ENCODE peak calls at places on chromosomes 3 and 15, in nine cellular contexts. A is non-pigmented ciliary epithelial cell; X is NCI-H1694 treated with DMSO at 0.1 percent for 48 hours; R is mucosa of gallbladder; M is COR-L47; B is NCI-H1092 treated with DMSO at 0.1 percent for 48 hours; W is kidney epithelial cell; P is ELF-1; E is activated CD4-positive, CD25-positive, alpha-beta regulatory T cell. N is an unnamed sample.

GRCh38 chr15:73760777-73761329 is 7.7 kb upstream of the INSYN1 start:
- DNase-seq in A (no peak), X (no peak), R (no peak), M (no peak), B (no peak), W (no peak), P (no peak), E (no peak), N (no peak)

GRCh38 chr3:35677797-35678196 is 38.5 kb downstream of the ARPP21 start:
- DNase-seq in A (peak; percentile 49), X (peak; percentile 64), R (no peak), M (no peak), B (no peak), W (no peak), P (no peak), E (no peak), N (no peak)

GRCh38 chr15:101043011-101043410 is 123.9 kb downstream of the LRRK1 start:
- DNase-seq in A (no peak), X (no peak), R (no peak), M (no peak), B (no peak), W (no peak), P (no peak), E (no peak), N (no peak)

GRCh38 chr15:49987896-49988295 is 131.1 kb downstream of the ATP8B4 start:
- DNase-seq in A (no peak), X (no peak), R (no peak), M (no peak), B (no peak), W (no peak), P (no peak), E (no peak), N (no peak)

GRCh38 chr3:86239956-86240355 is 751.0 kb downstream of the VGLL3 start:
- DNase-seq in A (no peak), X (no peak), R (no peak), M (no peak), B (no peak), W (no peak), P (no peak), E (no peak), N (no peak)

GRCh38 chr15:38424101-38424552 is 29.8 kb upstream of the FAM98B start:
- DNase-seq in A (no peak), X (no peak), R (no peak), M (no peak), B (no peak), W (no peak), P (no peak), E (no peak), N (no peak)

GRCh38 chr15:60006203-60006782 is 2.2 kb downstream of the FOXB1 start:
- DNase-seq in A (no peak), X (no peak), R (no peak), M (peak; percentile 58), B (no peak), W (no peak), P (peak; percentile 91), E (peak; percentile 19), N (peak; percentile 6)

GRCh38 chr3:102400142-102400541 is 34.7 kb upstream of the ZPLD1 start:
- DNase-seq in A (peak; percentile 14), X (no peak), R (no peak), M (no peak), B (no peak), W (peak; percentile 23), P (no peak), E (no peak), N (peak; percentile 30)

GRCh38 chr15:49696441-49696840 is 75.6 kb downstream of the DTWD1 start:
- DNase-seq in A (no peak), X (no peak), R (no peak), M (no peak), B (no peak), W (no peak), P (no peak), E (no peak), N (peak; percentile 68)

GRCh38 chr3:193970773-193971206 is 165.2 kb upstream of the HES1 start:
- DNase-seq in A (no peak), X (no peak), R (no peak), M (no peak), B (no peak), W (no peak), P (no peak), E (no peak), N (peak; percentile 77)

GRCh38 chr3:158773845-158774542 is 27.9 kb upstream of the MFSD1 start:
- DNase-seq in A (no peak), X (no peak), R (no peak), M (no peak), B (no peak), W (no peak), P (no peak), E (no peak), N (peak; percentile 94)

GRCh38 chr15:84046064-84046637 is 189.4 kb upstream of the GOLGA6L4 start:
- DNase-seq in A (no peak), X (no peak), R (no peak), M (no peak), B (no peak), W (no peak), P (no peak), E (no peak), N (no peak)

GRCh38 chr3:158093526-158093925 is 12.7 kb downstream of the SHOX2 start:
- DNase-seq in A (no peak), X (no peak), R (no peak), M (no peak), B (no peak), W (no peak), P (no peak), E (no peak), N (no peak)

GRCh38 chr3:188434594-188434993 is 280.6 kb downstream of the LPP start:
- DNase-seq in A (no peak), X (no peak), R (no peak), M (no peak), B (no peak), W (peak; percentile 7), P (no peak), E (no peak), N (peak; percentile 68)

GRCh38 chr15:34039180-34039486 is at the start of gene AVEN:
- DNase-seq in A (no peak), X (no peak), R (no peak), M (no peak), B (no peak), W (no peak), P (no peak), E (no peak), N (no peak)

GRCh38 chr3:30720586-30721313 is 114.3 kb downstream of the TGFBR2 start:
- DNase-seq in A (peak; percentile 60), X (no peak), R (no peak), M (no peak), B (no peak), W (peak; percentile 94), P (no peak), E (no peak), N (peak; percentile 86)

GRCh38 chr15:59168536-59168935 is 38.1 kb upstream of the LDHAL6B start:
- DNase-seq in A (no peak), X (no peak), R (no peak), M (no peak), B (no peak), W (no peak), P (no peak), E (no peak), N (peak; percentile 76)

GRCh38 chr3:53354945-53355498 is 7.7 kb upstream of the DCP1A start:
- DNase-seq in A (no peak), X (no peak), R (no peak), M (no peak), B (no peak), W (no peak), P (no peak), E (no peak), N (no peak)

GRCh38 chr3:41200669-41201021 is 1.3 kb downstream of the CTNNB1 start:
- DNase-seq in A (no peak), X (no peak), R (peak; percentile 13), M (no peak), B (no peak), W (no peak), P (peak; percentile 35), E (no peak), N (peak; percentile 49)

GRCh38 chr3:132509096-132509495 is 88.0 kb upstream of the ACKR4 start:
- DNase-seq in A (no peak), X (no peak), R (no peak), M (no peak), B (no peak), W (no peak), P (no peak), E (no peak), N (peak; percentile 12)

GRCh38 chr3:57163751-57164150 is 1.4 kb downstream of the IL17RD start:
- DNase-seq in A (no peak), X (no peak), R (no peak), M (no peak), B (no peak), W (no peak), P (no peak), E (no peak), N (no peak)

GRCh38 chr15:58608129-58608590 is 141.3 kb downstream of the ADAM10 start:
- DNase-seq in A (peak; percentile 65), X (no peak), R (no peak), M (no peak), B (no peak), W (no peak), P (no peak), E (no peak), N (peak; percentile 57)

GRCh38 chr3:73694988-73695757 is 70.4 kb upstream of the PDZRN3 start:
- DNase-seq in A (no peak), X (no peak), R (no peak), M (no peak), B (no peak), W (no peak), P (no peak), E (no peak), N (no peak)

GRCh38 chr15:82909080-82909815 is 43.3 kb downstream of the HOMER2 start:
- DNase-seq in A (no peak), X (no peak), R (no peak), M (no peak), B (no peak), W (no peak), P (no peak), E (no peak), N (no peak)

GRCh38 chr15:29750754-29751153 is 71.5 kb downstream of the TJP1 start:
- DNase-seq in A (no peak), X (no peak), R (no peak), M (no peak), B (no peak), W (no peak), P (no peak), E (no peak), N (peak; percentile 28)

GRCh38 chr3:89503891-89504391 is 396.5 kb downstream of the EPHA3 start:
- DNase-seq in A (no peak), X (no peak), R (no peak), M (no peak), B (no peak), W (no peak), P (no peak), E (no peak), N (no peak)

GRCh38 chr15:30041868-30042267 is 40.9 kb upstream of the GOLGA8J start:
- DNase-seq in A (no peak), X (no peak), R (no peak), M (no peak), B (no peak), W (no peak), P (no peak), E (no peak), N (no peak)

GRCh38 chr15:60772395-60773120 is 293.6 kb upstream of the ICE2 start:
- DNase-seq in A (no peak), X (no peak), R (no peak), M (no peak), B (no peak), W (no peak), P (peak; percentile 56), E (no peak), N (no peak)

GRCh38 chr3:171959532-171960044 is 79.8 kb upstream of the FNDC3B start:
- DNase-seq in A (no peak), X (no peak), R (peak; percentile 20), M (no peak), B (no peak), W (no peak), P (peak; percentile 54), E (no peak), N (no peak)

GRCh38 chr3:149356044-149356592 is 21.3 kb downstream of the TM4SF1 start:
- DNase-seq in A (no peak), X (no peak), R (peak; percentile 60), M (no peak), B (no peak), W (no peak), P (no peak), E (no peak), N (no peak)

GRCh38 chr3:138465927-138466326 is 31.5 kb downstream of the ESYT3 start:
- DNase-seq in A (no peak), X (peak; percentile 41), R (no peak), M (no peak), B (no peak), W (no peak), P (no peak), E (no peak), N (peak; percentile 65)

N was measured in fibroblast of lung.